ENCODE peak calls at places on chromosomes 16 and 17, in nine cellular contexts. O, H, I, R, J, M, C, Y and E are unnamed samples.

GRCh38 chr17:40086150-40087044 is 14.0 kb downstream of the NR1D1 start:
- DNase-seq in R (no peak), M (no peak), O (no peak), Y (no peak), J (no peak), I (peak; percentile 64), C (peak; percentile 88), H (no peak), E (no peak)

GRCh38 chr16:29674188-29674587 is 4.8 kb upstream of the QPRT start:
- DNase-seq in M (peak; percentile 81), R (peak; percentile 94), O (no peak), I (peak; percentile 34), C (no peak), H (no peak), Y (peak; percentile 50), J (no peak), E (no peak)

GRCh38 chr16:831571-832443 is 31.3 kb upstream of the GNG13 start:
- DNase-seq in C (no peak), M (no peak), Y (no peak), R (no peak), J (no peak), O (no peak), I (no peak), H (no peak), E (no peak)

GRCh38 chr17:30920282-30920681 is 1.5 kb upstream of the ADAP2 start:
- DNase-seq in I (no peak), J (no peak), Y (peak; percentile 72), H (no peak), O (peak; percentile 3), C (no peak), R (no peak), M (no peak), E (no peak)

GRCh38 chr17:67615011-67615561 is 102.7 kb upstream of the NOL11 start:
- DNase-seq in R (no peak), M (no peak), O (no peak), J (no peak), H (no peak), Y (no peak), I (no peak), C (no peak), E (no peak)

GRCh38 chr17:28738680-28739384 is 5.0 kb upstream of the TRAF4 start:
- DNase-seq in Y (peak; percentile 7), R (no peak), I (no peak), O (no peak), C (no peak), M (no peak), H (no peak), J (no peak), E (no peak)

GRCh38 chr16:82042144-82042543 is 7.1 kb downstream of the HSD17B2 start:
- DNase-seq in J (no peak), M (no peak), I (no peak), R (no peak), H (no peak), Y (no peak), C (no peak), O (no peak), E (no peak)

GRCh38 chr17:31404028-31404949 is 12.8 kb downstream of the RAB11FIP4 start:
- DNase-seq in O (no peak), R (no peak), I (no peak), J (peak; percentile 40), Y (no peak), H (no peak), C (no peak), M (no peak), E (no peak)

GRCh38 chr17:67260051-67260987 is 15.3 kb upstream of the HELZ start:
- DNase-seq in O (no peak), J (no peak), Y (no peak), M (peak; percentile 52), R (peak; percentile 51), H (no peak), I (peak; percentile 67), C (no peak), E (peak; percentile 72)

GRCh38 chr16:21599994-21600773 is 807 bp downstream of the METTL9 start:
- DNase-seq in Y (no peak), I (peak; percentile 22), J (peak; percentile 38), M (peak; percentile 35), O (no peak), H (no peak), C (no peak), R (no peak), E (no peak)

GRCh38 chr17:69047368-69048263 is 13.1 kb downstream of the ABCA9 start:
- DNase-seq in J (peak; percentile 20), M (peak; percentile 71), H (no peak), I (peak; percentile 89), Y (peak; percentile 62), C (peak; percentile 55), O (peak; percentile 65), R (peak; percentile 92), E (peak; percentile 35)

GRCh38 chr17:33267279-33267790 is 25.8 kb downstream of the ASIC2 start:
- DNase-seq in O (peak; percentile 57), C (no peak), H (peak; percentile 91), I (no peak), J (peak; percentile 91), Y (no peak), M (no peak), R (no peak), E (no peak)

GRCh38 chr16:67845291-67846062 is 1.3 kb upstream of the NUTF2 start:
- DNase-seq in C (no peak), I (no peak), J (no peak), M (peak; percentile 24), H (no peak), R (no peak), Y (no peak), O (no peak), E (no peak)

GRCh38 chr16:55294947-55295346 is 29.1 kb upstream of the IRX6 start:
- DNase-seq in C (no peak), M (no peak), H (no peak), R (no peak), I (no peak), O (no peak), J (no peak), Y (peak; percentile 63), E (no peak)

GRCh38 chr17:29909604-29910003 is 20.4 kb downstream of the SSH2 start:
- DNase-seq in Y (no peak), J (peak; percentile 44), I (no peak), R (no peak), O (no peak), M (no peak), H (no peak), C (no peak), E (no peak)

GRCh38 chr17:58996968-58997367 is 109.7 kb downstream of the TRIM37 start:
- DNase-seq in C (no peak), M (no peak), O (no peak), H (no peak), I (no peak), R (no peak), J (no peak), Y (no peak), E (no peak)

DNA sequence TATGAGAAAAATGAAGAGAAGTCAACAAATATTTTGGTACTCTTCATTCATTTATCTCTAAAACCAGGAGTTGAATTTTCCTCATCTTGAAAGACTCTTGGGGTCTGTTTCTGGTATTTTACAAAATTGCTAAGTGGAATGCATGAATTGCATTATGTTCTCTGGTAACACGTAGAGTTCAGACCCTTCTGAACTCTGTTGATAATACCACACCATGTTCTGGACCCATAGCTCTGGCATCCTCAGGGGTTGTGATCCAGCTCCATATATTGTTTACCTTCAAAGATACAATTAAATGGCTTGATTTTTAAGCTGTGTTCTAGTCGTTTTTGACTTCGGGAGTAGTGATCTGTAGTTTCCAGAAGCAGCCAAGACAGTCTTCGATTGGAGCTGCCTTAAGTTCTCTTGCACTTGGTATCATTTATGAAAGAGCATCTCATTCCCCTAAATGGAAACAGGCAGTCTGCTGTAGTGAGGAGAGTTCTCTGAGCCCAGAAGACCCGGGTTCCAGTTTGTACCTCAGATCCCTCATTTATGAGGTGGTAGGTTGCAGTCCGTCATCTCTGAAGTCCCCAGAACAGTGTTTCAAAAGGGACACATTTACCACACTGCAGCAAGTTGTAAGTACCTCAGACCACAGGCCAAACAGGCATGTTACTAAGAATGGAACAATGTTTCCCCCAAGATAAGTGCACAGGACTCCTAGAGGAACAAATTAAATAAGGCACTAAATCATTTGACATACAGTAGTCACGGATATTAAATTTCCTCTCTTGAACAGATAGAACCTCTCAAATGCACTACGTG is 9.6 kb downstream of the PSMD7 start:
- DNase-seq in R (no peak), I (no peak), C (no peak), M (no peak), J (no peak), O (no peak), H (no peak), Y (no peak), E (no peak)
- H3K27ac ChIP-seq in R (no peak overlapping the region), I (no peak overlapping the region), C (no peak overlapping the region), M (no peak overlapping the region), J (no peak overlapping the region), O (no peak overlapping the region), H (no peak overlapping the region), Y (no peak overlapping the region), E (no peak overlapping the region)

GRCh38 chr16:74766729-74767128 is 7.9 kb downstream of the FA2H start:
- DNase-seq in J (no peak), R (no peak), H (no peak), I (no peak), Y (no peak), M (no peak), C (no peak), O (no peak), E (no peak)
- TF ChIP-seq CTCF in J (no peak), R (no peak), H (peak; percentile 26), I (no peak), Y (no peak), M (no peak), C (no peak), O (no peak), E (no peak)

GRCh38 chr16:4609200-4610010 is 5.3 kb downstream of the UBALD1 start:
- DNase-seq in O (no peak), I (no peak), Y (no peak), R (no peak), H (no peak), C (no peak), M (no peak), J (no peak), E (no peak)
- H3K27ac ChIP-seq in O (no peak overlapping the region), I (no peak overlapping the region), Y (no peak overlapping the region), R (no peak overlapping the region), H (no peak overlapping the region), C (no peak overlapping the region), M (no peak overlapping the region), J (no peak overlapping the region), E (no peak overlapping the region)

GRCh38 chr16:66523861-66524354 is 26.0 kb downstream of the TK2 start:
- DNase-seq in O (no peak), Y (no peak), J (no peak), H (no peak), M (no peak), R (no peak), C (no peak), I (no peak), E (no peak)

GRCh38 chr16:66524601-66525164 is 25.2 kb downstream of the TK2 start:
- DNase-seq in M (peak; percentile 49), O (no peak), Y (no peak), C (no peak), R (no peak), I (peak; percentile 71), H (no peak), J (no peak), E (peak; percentile 55)

GRCh38 chr16:66521227-66521626 is 28.7 kb downstream of the TK2 start:
- DNase-seq in H (no peak), Y (no peak), I (no peak), M (no peak), J (no peak), R (no peak), O (no peak), C (no peak), E (no peak)

GRCh38 chr16:66521951-66522771 is 27.8 kb downstream of the TK2 start:
- DNase-seq in Y (peak; percentile 52), I (peak; percentile 66), C (no peak), M (peak; percentile 57), J (no peak), H (no peak), O (no peak), R (peak; percentile 36), E (peak; percentile 72)

GRCh38 chr16:66522816-66523590 is 26.9 kb downstream of the TK2 start:
- DNase-seq in Y (no peak), H (no peak), J (no peak), C (no peak), M (no peak), O (no peak), I (no peak), R (peak; percentile 58), E (no peak)
- TF ChIP-seq CTCF in Y (no peak), H (no peak), J (no peak), C (no peak), M (no peak), O (no peak), I (no peak), R (no peak), E (no peak)